ENCODE peak calls at places on chromosomes 12 and 14, in seven cellular contexts. One of them, this sample, is unnamed.

GRCh38 chr12:89263153-89263552 is 89.1 kb downstream of the DUSP6 start:
- DNase-seq in A549: no peak
- DNase-seq in suprapubic skin: no peak
- DNase-seq in tibial nerve: no peak
- DNase-seq in ovary: no peak
- DNase-seq in H1: no peak
- DNase-seq in transverse colon: no peak
- DNase-seq in this sample: no peak

GRCh38 chr12:20601668-20602280 is 93.4 kb upstream of the SLCO1C1 start:
- DNase-seq in A549: peak; percentile 79
- DNase-seq in suprapubic skin: no peak
- DNase-seq in tibial nerve: no peak
- DNase-seq in ovary: no peak
- DNase-seq in H1: no peak
- DNase-seq in transverse colon: no peak
- DNase-seq in this sample: no peak

GRCh38 chr12:95548056-95548538 is 3.2 kb downstream of the USP44 start:
- DNase-seq in A549: no peak
- DNase-seq in suprapubic skin: peak; percentile 71
- DNase-seq in tibial nerve: peak; percentile 19
- DNase-seq in ovary: no peak
- DNase-seq in H1: peak; percentile 66
- DNase-seq in transverse colon: peak; percentile 34
- DNase-seq in this sample: no peak

GRCh38 chr14:45199246-45199645 is 53.8 kb downstream of the MIS18BP1 start:
- DNase-seq in A549: no peak
- DNase-seq in suprapubic skin: no peak
- DNase-seq in tibial nerve: no peak
- DNase-seq in ovary: no peak
- DNase-seq in H1: no peak
- DNase-seq in transverse colon: no peak
- DNase-seq in this sample: no peak

GRCh38 chr12:45789025-45789424 is 59.5 kb downstream of the ARID2 start:
- DNase-seq in A549: peak; percentile 29
- DNase-seq in suprapubic skin: no peak
- DNase-seq in tibial nerve: peak; percentile 17
- DNase-seq in ovary: no peak
- DNase-seq in H1: no peak
- DNase-seq in transverse colon: no peak
- DNase-seq in this sample: no peak

GRCh38 chr12:121575952-121576615 is 4.7 kb downstream of the KDM2B start:
- DNase-seq in A549: no peak
- DNase-seq in suprapubic skin: no peak
- DNase-seq in tibial nerve: no peak
- DNase-seq in ovary: no peak
- DNase-seq in H1: no peak
- DNase-seq in transverse colon: no peak
- DNase-seq in this sample: no peak

GRCh38 chr12:70154960-70155589 is 88.2 kb upstream of the CNOT2 start:
- DNase-seq in A549: peak; percentile 14
- DNase-seq in suprapubic skin: no peak
- DNase-seq in tibial nerve: no peak
- DNase-seq in ovary: no peak
- DNase-seq in H1: no peak
- DNase-seq in transverse colon: no peak
- DNase-seq in this sample: no peak

GRCh38 chr12:57864382-57864781 is 17.9 kb upstream of the CTDSP2 start:
- DNase-seq in A549: no peak
- DNase-seq in suprapubic skin: no peak
- DNase-seq in tibial nerve: no peak
- DNase-seq in ovary: no peak
- DNase-seq in H1: no peak
- DNase-seq in transverse colon: no peak
- DNase-seq in this sample: no peak

GRCh38 chr12:122003646-122004611 is 17.8 kb upstream of the BCL7A start:
- DNase-seq in A549: no peak
- DNase-seq in suprapubic skin: no peak
- DNase-seq in tibial nerve: no peak
- DNase-seq in ovary: no peak
- DNase-seq in H1: no peak
- DNase-seq in transverse colon: peak; percentile 12
- DNase-seq in this sample: no peak

GRCh38 chr12:109535231-109535862 is 38.0 kb downstream of the MMAB start:
- DNase-seq in A549: no peak
- DNase-seq in suprapubic skin: no peak
- DNase-seq in tibial nerve: no peak
- DNase-seq in ovary: no peak
- DNase-seq in H1: no peak
- DNase-seq in transverse colon: no peak
- DNase-seq in this sample: peak; percentile 71

GRCh38 chr12:39103552-39104165 is 198.3 kb upstream of the CPNE8 start:
- DNase-seq in A549: peak; percentile 75
- DNase-seq in suprapubic skin: no peak
- DNase-seq in tibial nerve: peak; percentile 37
- DNase-seq in ovary: no peak
- DNase-seq in H1: no peak
- DNase-seq in transverse colon: no peak
- DNase-seq in this sample: no peak

GRCh38 chr12:108116254-108116653 is 12.8 kb upstream of the WSCD2 start:
- DNase-seq in A549: no peak
- DNase-seq in suprapubic skin: no peak
- DNase-seq in tibial nerve: no peak
- DNase-seq in ovary: no peak
- DNase-seq in H1: no peak
- DNase-seq in transverse colon: no peak
- DNase-seq in this sample: no peak

GRCh38 chr12:3122841-3123678 is 45.9 kb downstream of the TSPAN9 start:
- DNase-seq in A549: no peak
- DNase-seq in suprapubic skin: peak; percentile 74
- DNase-seq in tibial nerve: peak; percentile 14
- DNase-seq in ovary: no peak
- DNase-seq in H1: no peak
- DNase-seq in transverse colon: no peak
- DNase-seq in this sample: no peak

GRCh38 chr12:88266851-88267360 is 124.8 kb downstream of the TMTC3 start:
- DNase-seq in A549: no peak
- DNase-seq in suprapubic skin: no peak
- DNase-seq in tibial nerve: no peak
- DNase-seq in ovary: no peak
- DNase-seq in H1: no peak
- DNase-seq in transverse colon: no peak
- DNase-seq in this sample: no peak

GRCh38 chr12:82800185-82800584 is 113.5 kb downstream of the TMTC2 start:
- DNase-seq in A549: no peak
- DNase-seq in suprapubic skin: no peak
- DNase-seq in tibial nerve: no peak
- DNase-seq in ovary: no peak
- DNase-seq in H1: no peak
- DNase-seq in transverse colon: no peak
- DNase-seq in this sample: no peak

DNA sequence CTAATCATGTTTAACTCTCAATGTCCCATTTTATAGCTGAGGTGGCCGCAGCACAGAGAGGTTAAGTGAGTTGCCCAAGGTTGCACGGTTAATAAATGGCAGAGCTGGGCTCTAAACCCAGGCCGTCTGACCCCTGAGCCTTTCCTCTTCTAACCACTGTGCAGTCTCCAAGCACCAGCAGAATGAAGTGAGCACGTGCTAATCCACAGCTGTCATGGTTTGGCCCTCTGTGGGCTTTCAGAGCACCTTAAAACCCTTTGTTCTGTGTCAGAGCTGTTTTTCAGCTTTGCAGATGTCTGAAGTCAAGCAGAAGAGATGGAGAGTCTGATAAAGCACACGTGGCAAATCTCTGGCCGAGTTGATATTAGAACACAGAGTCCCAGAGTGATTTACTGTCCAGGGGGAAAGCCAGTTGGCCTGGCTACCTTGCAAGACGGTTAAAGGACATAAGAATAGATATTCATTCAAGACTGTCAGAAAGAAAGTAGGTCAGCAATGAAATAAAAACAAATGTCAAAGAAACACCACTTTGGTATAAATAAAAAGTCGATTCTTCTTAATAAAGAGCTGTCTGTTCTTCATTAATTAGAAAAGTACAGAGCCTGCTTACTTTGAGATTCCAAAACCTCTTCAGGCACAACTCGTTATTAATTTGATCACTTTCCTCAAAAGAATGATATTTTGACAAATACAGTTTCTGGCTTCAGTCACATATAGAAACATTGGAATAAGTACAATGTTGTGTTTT is 107.3 kb downstream of the CRADD start:
- DNase-seq in A549: peak; percentile 67
- DNase-seq in suprapubic skin: peak; percentile 77
- DNase-seq in tibial nerve: peak; percentile 81
- DNase-seq in ovary: peak; percentile 25
- DNase-seq in H1: no peak
- DNase-seq in transverse colon: peak; percentile 48
- DNase-seq in this sample: peak; percentile 45
- TF ChIP-seq EP300 in A549: no peak
- TF ChIP-seq EP300 in suprapubic skin: no peak
- TF ChIP-seq EP300 in tibial nerve: peak; percentile 43
- TF ChIP-seq EP300 in ovary: no peak
- TF ChIP-seq EP300 in H1: no peak
- TF ChIP-seq EP300 in transverse colon: peak; percentile 90
- TF ChIP-seq EP300 in this sample: no peak

GRCh38 chr14:54566152-54566409 is 847 bp upstream of the SAMD4A start:
- DNase-seq in A549: no peak
- DNase-seq in suprapubic skin: no peak
- DNase-seq in tibial nerve: no peak
- DNase-seq in ovary: no peak
- DNase-seq in H1: peak; percentile 68
- DNase-seq in transverse colon: no peak
- DNase-seq in this sample: no peak

GRCh38 chr14:54568821-54569591 is 2.1 kb downstream of the SAMD4A start:
- DNase-seq in A549: no peak
- DNase-seq in suprapubic skin: peak; percentile 65
- DNase-seq in tibial nerve: no peak
- DNase-seq in ovary: no peak
- DNase-seq in H1: no peak
- DNase-seq in transverse colon: peak; percentile 15
- DNase-seq in this sample: no peak

GRCh38 chr14:54566410-54567223 is at the start of gene SAMD4A:
- DNase-seq in A549: peak; percentile 88
- DNase-seq in suprapubic skin: peak; percentile 80
- DNase-seq in tibial nerve: peak; percentile 71
- DNase-seq in ovary: peak; percentile 75
- DNase-seq in H1: peak; percentile 75
- DNase-seq in transverse colon: peak; percentile 75
- DNase-seq in this sample: peak; percentile 92

GRCh38 chr14:54567224-54567633 is 301 bp downstream of the SAMD4A start:
- DNase-seq in A549: peak; percentile 35
- DNase-seq in suprapubic skin: peak; percentile 83
- DNase-seq in tibial nerve: peak; percentile 14
- DNase-seq in ovary: peak; percentile 69
- DNase-seq in H1: peak; percentile 74
- DNase-seq in transverse colon: peak; percentile 34
- DNase-seq in this sample: peak; percentile 23

DNA sequence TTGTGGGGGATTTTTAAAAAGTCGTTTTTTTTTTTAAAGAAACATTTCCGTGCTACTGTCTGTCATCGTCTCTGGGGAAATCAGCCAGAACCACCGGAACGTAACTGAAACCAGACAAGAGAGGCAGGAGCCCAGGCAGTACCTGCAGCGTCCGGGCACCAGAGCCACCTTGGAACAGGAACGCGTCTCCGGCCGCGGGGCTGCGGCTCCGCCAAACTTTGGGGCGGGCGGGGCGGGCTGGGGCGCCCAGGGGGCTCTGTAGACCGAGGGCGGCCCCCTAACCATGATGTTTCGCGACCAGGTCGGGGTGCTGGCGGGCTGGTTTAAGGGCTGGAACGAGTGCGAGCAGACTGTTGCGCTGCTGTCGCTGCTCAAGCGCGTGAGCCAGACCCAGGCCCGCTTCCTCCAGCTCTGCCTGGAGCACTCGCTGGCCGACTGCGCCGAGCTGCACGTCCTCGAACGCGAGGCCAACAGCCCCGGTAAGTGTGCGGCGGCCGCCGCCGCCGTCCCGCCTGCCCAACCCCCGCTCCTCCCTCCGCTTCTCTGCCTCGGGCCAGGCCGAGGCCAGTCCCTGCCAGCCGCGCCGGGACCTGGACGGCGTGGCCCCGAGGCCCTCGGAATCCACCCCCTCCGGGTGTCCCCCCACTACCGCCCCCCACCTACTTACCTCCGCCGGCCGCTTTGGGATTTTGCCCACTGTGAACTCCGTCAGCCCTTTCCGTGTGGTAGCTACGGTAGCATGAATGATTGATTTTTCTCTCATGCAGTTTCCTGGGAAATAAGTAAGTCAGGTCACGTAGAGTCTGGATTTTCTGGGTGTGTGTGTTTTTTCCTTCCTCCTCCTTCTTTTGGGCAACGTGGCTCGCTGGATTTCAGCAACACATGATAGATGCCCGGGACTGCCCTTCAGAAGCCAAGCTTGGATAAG is 970 bp downstream of the SAMD4A start:
- DNase-seq in A549: peak; percentile 59
- DNase-seq in suprapubic skin: peak; percentile 76
- DNase-seq in tibial nerve: peak; percentile 44
- DNase-seq in ovary: peak; percentile 68
- DNase-seq in H1: peak; percentile 77
- DNase-seq in transverse colon: peak; percentile 49
- DNase-seq in this sample: peak; percentile 90
- TF ChIP-seq POLR2A in A549: no peak
- TF ChIP-seq POLR2A in suprapubic skin: no peak
- TF ChIP-seq POLR2A in tibial nerve: no peak
- TF ChIP-seq POLR2A in ovary: no peak
- TF ChIP-seq POLR2A in H1: no peak
- TF ChIP-seq POLR2A in transverse colon: peak; percentile 14
- TF ChIP-seq POLR2A in this sample: no peak

DNA sequence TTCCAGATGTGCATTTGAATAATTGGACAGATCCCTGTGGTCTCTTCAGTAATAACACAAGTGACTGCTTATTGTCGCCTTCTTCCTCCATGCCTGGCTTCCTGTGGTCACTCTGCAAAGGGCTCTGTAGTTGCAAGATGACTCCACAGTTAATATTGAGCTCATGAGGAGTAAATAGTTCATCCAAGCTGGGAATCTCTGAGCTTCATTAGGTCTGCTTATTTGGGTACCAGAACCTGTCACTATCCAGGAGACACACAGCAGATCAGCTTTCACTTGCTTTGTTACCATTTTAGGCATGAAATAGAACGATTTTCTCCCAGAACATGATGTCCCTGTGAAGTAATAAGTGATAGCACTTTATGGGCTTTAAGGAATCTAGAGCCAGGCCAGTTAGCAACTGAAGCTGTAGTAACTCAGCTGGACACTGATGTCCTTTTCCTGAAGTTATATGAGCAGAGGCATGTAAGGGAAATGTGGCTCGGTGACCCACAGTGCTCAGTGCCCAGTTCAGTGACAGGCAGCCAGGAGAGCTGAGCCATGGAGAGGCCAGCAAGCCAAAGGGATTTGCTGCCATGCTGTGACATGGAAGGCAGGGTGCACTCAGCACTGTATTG is 50.1 kb downstream of the CRADD start:
- DNase-seq in A549: no peak
- DNase-seq in suprapubic skin: no peak
- DNase-seq in tibial nerve: no peak
- DNase-seq in ovary: no peak
- DNase-seq in H1: no peak
- DNase-seq in transverse colon: no peak
- DNase-seq in this sample: no peak
- TF ChIP-seq EP300 in A549: no peak
- TF ChIP-seq EP300 in suprapubic skin: no peak
- TF ChIP-seq EP300 in tibial nerve: no peak
- TF ChIP-seq EP300 in ovary: peak; percentile 22
- TF ChIP-seq EP300 in H1: no peak
- TF ChIP-seq EP300 in transverse colon: peak; percentile 94
- TF ChIP-seq EP300 in this sample: no peak

GRCh38 chr14:75279153-75279738 is 618 bp downstream of the FOS start:
- DNase-seq in A549: peak; percentile 47
- DNase-seq in suprapubic skin: peak; percentile 86
- DNase-seq in tibial nerve: peak; percentile 64
- DNase-seq in ovary: peak; percentile 84
- DNase-seq in H1: no peak
- DNase-seq in transverse colon: peak; percentile 77
- DNase-seq in this sample: peak; percentile 79
- TF ChIP-seq POLR2A in A549: no peak
- TF ChIP-seq POLR2A in suprapubic skin: no peak
- TF ChIP-seq POLR2A in tibial nerve: peak; percentile 8
- TF ChIP-seq POLR2A in ovary: peak; percentile 1
- TF ChIP-seq POLR2A in H1: no peak
- TF ChIP-seq POLR2A in transverse colon: no peak
- TF ChIP-seq POLR2A in this sample: no peak